ENCODE peak calls at places on chromosomes 1 and 21, in five cellular contexts. Q, A, T, K and I are unnamed samples.

GRCh38 chr1:58500036-58500435 is 46.5 kb downstream of the OMA1 start:
- DNase-seq in Q (no peak), A (no peak), T (no peak), K (no peak), I (no peak)

GRCh38 chr1:246690100-246690499 is 34.1 kb upstream of the SCCPDH start:
- DNase-seq in Q (no peak), A (peak), T (no peak), K (no peak), I (no peak)

GRCh38 chr1:109185357-109185756 is 28.4 kb upstream of the SARS1 start:
- DNase-seq in Q (no peak), A (no peak), T (no peak), K (no peak), I (no peak)

GRCh38 chr1:30083800-30084464 is 639.5 kb downstream of the MATN1 start:
- DNase-seq in Q (no peak), A (no peak), T (peak), K (no peak), I (no peak)

GRCh38 chr1:37667023-37667769 is 25.1 kb upstream of the CDCA8 start:
- DNase-seq in Q (no peak), A (no peak), T (peak), K (no peak), I (no peak)

GRCh38 chr1:243710467-243710866 is 139.6 kb downstream of the AKT3 start:
- DNase-seq in Q (no peak), A (no peak), T (no peak), K (no peak), I (no peak)

GRCh38 chr1:162633327-162633762 is 1.1 kb downstream of the DDR2 start:
- DNase-seq in Q (peak), A (no peak), T (peak), K (no peak), I (no peak)

GRCh38 chr1:61053712-61054608 is 28.4 kb upstream of the NFIA start:
- DNase-seq in Q (no peak), A (peak), T (peak), K (no peak), I (peak)

GRCh38 chr1:66270122-66270812 is 263.7 kb upstream of the SGIP1 start:
- DNase-seq in Q (no peak), A (no peak), T (no peak), K (no peak), I (no peak)

GRCh38 chr21:35674895-35675470 is 385.3 kb downstream of the SETD4 start:
- DNase-seq in Q (no peak), A (peak), T (no peak), K (no peak), I (no peak)

GRCh38 chr1:198667186-198667585 is 28.3 kb downstream of the PTPRC start:
- DNase-seq in Q (no peak), A (no peak), T (no peak), K (no peak), I (no peak)

GRCh38 chr1:180925471-180926051 is 12.9 kb downstream of the KIAA1614 start:
- DNase-seq in Q (no peak), A (peak), T (no peak), K (no peak), I (no peak)

GRCh38 chr1:201916649-201917249 is 28.1 kb downstream of the SHISA4 start:
- DNase-seq in Q (peak), A (peak), T (peak), K (peak), I (no peak)

GRCh38 chr1:70090146-70090545 is 115.2 kb downstream of the LRRC40 start:
- DNase-seq in Q (no peak), A (no peak), T (no peak), K (no peak), I (no peak)

GRCh38 chr1:117673405-117673804 is 67.6 kb downstream of the TENT5C start:
- DNase-seq in Q (no peak), A (no peak), T (peak), K (no peak), I (no peak)

GRCh38 chr1:233796146-233796798 is 108.2 kb upstream of the SLC35F3 start:
- DNase-seq in Q (no peak), A (no peak), T (no peak), K (no peak), I (no peak)

GRCh38 chr1:155379877-155380192 is 59.1 kb downstream of the RUSC1 start:
- DNase-seq in Q (no peak), A (no peak), T (no peak), K (no peak), I (peak)

GRCh38 chr1:159051436-159051835 is 25.1 kb downstream of the AIM2 start:
- DNase-seq in Q (no peak), A (no peak), T (no peak), K (no peak), I (no peak)

GRCh38 chr1:61420909-61421835 is 303.8 kb downstream of the TM2D1 start:
- DNase-seq in Q (no peak), A (no peak), T (no peak), K (no peak), I (no peak)

GRCh38 chr1:42736571-42737200 is 3.4 kb downstream of the CLDN19 start:
- DNase-seq in Q (no peak), A (no peak), T (no peak), K (no peak), I (no peak)

GRCh38 chr1:99891997-99892396 is 41.8 kb downstream of the AGL start:
- DNase-seq in Q (no peak), A (no peak), T (no peak), K (no peak), I (no peak)

GRCh38 chr1:242629396-242629795 is 104.9 kb upstream of the PLD5 start:
- DNase-seq in Q (no peak), A (no peak), T (no peak), K (no peak), I (no peak)